ENCODE peak calls at places on chromosomes 11 and 22, in five cellular contexts. G is PC-3; I is heart right ventricle; E is CD4-positive, CD25-positive, alpha-beta regulatory T cell; T is colonic mucosa. F is an unnamed sample. For H3K9me3, the result is how much of the 10 kb centered on the place peaks cover.

GRCh38 chr22:33315954-33316353 is 257.8 kb upstream of the SYN3 start:
- DNase-seq in G (no peak), I (no peak), E (no peak), T (no peak), F (no peak)

GRCh38 chr22:25827415-25827814 is 85.4 kb downstream of the MYO18B start:
- DNase-seq in G (no peak), I (no peak), E (no peak), T (no peak), F (no peak)

GRCh38 chr22:36356708-36357694 is 30.8 kb downstream of the MYH9 start:
- DNase-seq in G (peak), I (no peak), E (peak), T (no peak), F (peak)

GRCh38 chr11:27228232-27228631 is 134.8 kb downstream of the CCDC34 start:
- DNase-seq in G (no peak), I (no peak), E (no peak), T (no peak), F (no peak)

GRCh38 chr11:68923614-68924013 is 19.9 kb downstream of the IGHMBP2 start:
- DNase-seq in G (no peak), I (no peak), E (no peak), T (no peak), F (no peak)

GRCh38 chr11:111367411-111368284 is 11.4 kb downstream of the POU2AF1 start:
- DNase-seq in G (no peak), I (no peak), E (no peak), T (no peak), F (no peak)

GRCh38 chr11:120598517-120599209 is 87.1 kb downstream of the GRIK4 start:
- DNase-seq in G (no peak), I (no peak), E (no peak), T (no peak), F (no peak)

GRCh38 chr11:112997829-112998228 is 36.6 kb downstream of the NCAM1 start:
- DNase-seq in G (no peak), I (no peak), E (no peak), T (no peak), F (no peak)

GRCh38 chr11:33227578-33228261 is 29.5 kb upstream of the HIPK3 start:
- DNase-seq in G (peak), I (no peak), E (no peak), T (no peak), F (no peak)

GRCh38 chr22:46366801-46367706 is 31.5 kb downstream of the TRMU start:
- DNase-seq in G (no peak), I (peak), E (no peak), T (no peak), F (peak)

GRCh38 chr22:45497746-45498145 is 4.9 kb upstream of the FBLN1 start:
- DNase-seq in G (no peak), I (no peak), E (no peak), T (no peak), F (no peak)

GRCh38 chr11:72228229-72228843 is 3.8 kb downstream of the INPPL1 start:
- DNase-seq in G (no peak), I (no peak), E (no peak), T (no peak), F (no peak)

GRCh38 chr11:92852203-92852602 is 117.2 kb upstream of the MTNR1B start:
- DNase-seq in G (no peak), I (no peak), E (no peak), T (no peak), F (no peak)

GRCh38 chr22:40036591-40037225 is 42.0 kb downstream of the FAM83F start:
- DNase-seq in G (peak), I (peak), E (peak), T (peak), F (peak)

GRCh38 chr22:43880743-43881055 is 11.1 kb downstream of the PNPLA5 start:
- DNase-seq in G (no peak), I (no peak), E (no peak), T (no peak), F (no peak)

GRCh38 chr11:94297967-94298576 is 6.3 kb upstream of the IZUMO1R start:
- DNase-seq in G (peak), I (no peak), E (no peak), T (no peak), F (no peak)

GRCh38 chr11:67615455-67616430 is 9.0 kb downstream of the NDUFV1 start:
- DNase-seq in G (peak), I (no peak), E (peak), T (peak), F (peak)

GRCh38 chr11:107157146-107157808 is 139.0 kb upstream of the GUCY1A2 start:
- DNase-seq in G (no peak), I (no peak), E (no peak), T (no peak), F (no peak)

GRCh38 chr11:131447268-131447667 is 76.9 kb downstream of the NTM start:
- DNase-seq in G (no peak), I (no peak), E (no peak), T (no peak), F (no peak)

GRCh38 chr11:125110996-125111340 is 458 bp downstream of the TMEM218 start:
- DNase-seq in G (no peak), I (no peak), E (no peak), T (no peak), F (no peak)

GRCh38 chr11:71221851-71222250 is 30.5 kb downstream of the SHANK2 start:
- DNase-seq in G (no peak), I (no peak), E (no peak), T (no peak), F (no peak)

GRCh38 chr11:46418751-46419150 is 27.2 kb upstream of the CHRM4 start:
- DNase-seq in G (no peak), I (no peak), E (no peak), T (no peak), F (no peak)

GRCh38 chr11:21144556-21144955 is 475.2 kb downstream of the NELL1 start:
- DNase-seq in G (no peak), I (no peak), E (no peak), T (no peak), F (no peak)

GRCh38 chr11:65654375-65655349 is 8.1 kb downstream of the RELA start:
- DNase-seq in G (no peak), I (no peak), E (no peak), T (no peak), F (no peak)

GRCh38 chr11:13782395-13783080 is 114.1 kb downstream of the FAR1 start:
- DNase-seq in G (no peak), I (no peak), E (no peak), T (no peak), F (no peak)

GRCh38 chr22:39276461-39277134 is 31.8 kb upstream of the PDGFB start:
- DNase-seq in G (peak), I (no peak), E (no peak), T (no peak), F (no peak)

GRCh38 chr11:18261721-18262120 is 4.3 kb upstream of the SAA1 start:
- DNase-seq in G (no peak), I (no peak), E (no peak), T (no peak), F (no peak)

GRCh38 chr11:6559375-6559774 is 44.0 kb downstream of the RRP8 start:
- DNase-seq in G (no peak), I (no peak), E (no peak), T (no peak), F (no peak)

GRCh38 chr11:27039873-27040272 is 742 bp upstream of the BBOX1 start:
- DNase-seq in G (no peak), I (no peak), E (no peak), T (no peak), F (no peak)

GRCh38 chr11:125569913-125570621 is 790 bp downstream of the EI24 start:
- DNase-seq in G (peak), I (no peak), E (no peak), T (no peak), F (no peak)

GRCh38 chr11:35623708-35624168 is 5.5 kb downstream of the FJX1 start:
- DNase-seq in G (peak), I (no peak), E (no peak), T (no peak), F (no peak)

GRCh38 chr11:130179396-130180306 is 20.1 kb downstream of the ST14 start:
- DNase-seq in G (no peak), I (no peak), E (no peak), T (peak), F (no peak)

GRCh38 chr11:61803889-61804647 is 11.4 kb downstream of the FEN1 start:
- DNase-seq in G (no peak), I (no peak), E (no peak), T (no peak), F (no peak)

GRCh38 chr11:10233581-10233980 is 60.4 kb downstream of the SBF2 start:
- DNase-seq in G (peak), I (no peak), E (no peak), T (no peak), F (no peak)

GRCh38 chr11:134664447-134664846 is 252.4 kb upstream of the B3GAT1 start:
- DNase-seq in G (no peak), I (no peak), E (no peak), T (no peak), F (no peak)

GRCh38 chr11:76162336-76163288 is 43.7 kb downstream of the WNT11 start:
- DNase-seq in G (no peak), I (no peak), E (no peak), T (no peak), F (no peak)

GRCh38 chr11:19116971-19117759 is at the start of gene ZDHHC13:
- DNase-seq in G (peak), I (peak), E (peak), T (peak), F (peak)

GRCh38 chr11:111373590-111373989 is 5.5 kb downstream of the POU2AF1 start:
- DNase-seq in G (no peak), I (no peak), E (no peak), T (no peak), F (no peak)

GRCh38 chr11:1174441-1175370 is 17.0 kb downstream of the MUC5AC start:
- DNase-seq in G (no peak), I (peak), E (no peak), T (no peak), F (no peak)
- H3K9me3 ChIP-seq in G (under half), I (under half), E (under half), T (under half), F (under half)

DNA sequence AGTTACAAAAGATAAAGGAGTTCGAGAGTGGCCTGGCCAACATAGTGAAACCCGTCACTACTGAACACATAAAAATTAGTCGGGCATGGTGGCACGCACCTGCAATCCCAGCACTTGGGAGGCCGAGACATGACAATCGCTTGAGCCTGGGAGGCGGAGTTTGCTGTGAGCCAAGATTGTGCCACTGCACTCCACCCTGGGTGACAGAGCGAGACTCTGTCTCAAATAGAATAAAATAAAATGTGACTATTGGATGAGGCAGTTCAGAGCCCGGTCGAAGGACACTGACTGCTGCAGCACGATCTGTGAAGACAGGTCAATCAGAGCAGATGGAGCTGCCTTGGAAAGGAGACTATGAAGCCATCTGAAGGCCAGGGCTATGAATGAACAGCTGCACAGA is 37.7 kb upstream of the ANO1 start:
- DNase-seq in G (no peak), I (no peak), E (no peak), T (no peak), F (no peak)
- H3K9me3 ChIP-seq in G (under half), I (half or more), E (under half), T (under half), F (under half)

GRCh38 chr11:102564110-102564509 is 33.6 kb upstream of the MMP7 start:
- DNase-seq in G (peak), I (no peak), E (no peak), T (no peak), F (no peak)
- H3K9me3 ChIP-seq in G (under half), I (under half), E (under half), T (under half), F (under half)

GRCh38 chr11:114301927-114302326 is 5.7 kb downstream of the NNMT start:
- DNase-seq in G (no peak), I (no peak), E (no peak), T (no peak), F (no peak)
- H3K9me3 ChIP-seq in G (under half), I (under half), E (under half), T (under half), F (under half)

GRCh38 chr22:48513446-48513845 is 1314.2 kb downstream of the BRD1 start:
- DNase-seq in G (no peak), I (no peak), E (no peak), T (no peak), F (no peak)

GRCh38 chr22:48507595-48508350 is 1319.9 kb downstream of the BRD1 start:
- DNase-seq in G (no peak), I (no peak), E (no peak), T (no peak), F (no peak)

GRCh38 chr22:48511211-48511610 is 1316.5 kb downstream of the BRD1 start:
- DNase-seq in G (no peak), I (no peak), E (no peak), T (no peak), F (no peak)

GRCh38 chr22:48511781-48512327 is 1315.8 kb downstream of the BRD1 start:
- DNase-seq in G (no peak), I (no peak), E (no peak), T (no peak), F (no peak)

GRCh38 chr22:48510599-48510998 is 1317.1 kb downstream of the BRD1 start:
- DNase-seq in G (no peak), I (no peak), E (no peak), T (no peak), F (no peak)
- H3K9me3 ChIP-seq in G (under half), I (under half), E (under half), T (under half), F (under half)

GRCh38 chr11:58837707-58838388 is 6.7 kb downstream of the GLYATL2 start:
- DNase-seq in G (no peak), I (no peak), E (no peak), T (no peak), F (no peak)

GRCh38 chr11:58829736-58830135 is 14.8 kb downstream of the GLYATL2 start:
- DNase-seq in G (peak), I (no peak), E (no peak), T (no peak), F (no peak)

GRCh38 chr11:58830693-58831301 is 13.7 kb downstream of the GLYATL2 start:
- DNase-seq in G (no peak), I (no peak), E (no peak), T (no peak), F (no peak)

GRCh38 chr11:58832246-58832645 is 12.3 kb downstream of the GLYATL2 start:
- DNase-seq in G (peak), I (no peak), E (no peak), T (peak), F (no peak)
- H3K9me3 ChIP-seq in G (under half), I (under half), E (under half), T (under half), F (under half)

DNA sequence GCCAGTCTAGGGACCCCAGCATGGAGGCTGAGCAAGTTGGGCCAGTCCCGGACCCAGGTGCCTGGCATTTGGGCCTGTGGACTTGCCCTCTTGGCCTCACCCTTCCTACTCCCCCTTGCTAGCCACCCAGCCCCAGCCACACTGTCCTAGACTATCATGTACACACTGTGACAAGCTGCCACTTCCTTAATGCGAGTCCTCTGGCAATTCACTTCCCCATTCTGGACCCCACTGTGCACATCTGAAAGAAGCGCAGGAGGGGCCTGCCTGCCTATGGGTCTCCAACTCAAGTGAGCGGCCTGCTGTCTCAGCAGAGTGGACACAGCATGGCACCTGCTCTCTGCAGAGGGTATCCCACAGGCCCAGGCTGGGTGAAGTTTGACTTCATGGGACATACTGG is 68.5 kb upstream of the LMO1 start:
- DNase-seq in G (no peak), I (no peak), E (no peak), T (no peak), F (no peak)
- H3K9me3 ChIP-seq in G (under half), I (under half), E (under half), T (under half), F (under half)